ENCODE peak calls at places on chromosome 19, in eight cellular contexts. D, V, N, B, R, W, H and F are unnamed samples.

GRCh38 chr19:11410682-11411081 is 8.4 kb downstream of the RGL3 start:
- DNase-seq in N (no peak), B (no peak), H (no peak), W (no peak), R (no peak), D (peak; percentile 33), V (no peak), F (no peak)

GRCh38 chr19:29367701-29368306 is 154.9 kb upstream of the UQCRFS1 start:
- DNase-seq in W (no peak), R (no peak), D (no peak), H (no peak), V (no peak), N (peak; percentile 53), B (no peak), F (peak; percentile 31)

GRCh38 chr19:55146648-55147218 is 2.3 kb downstream of the TNNT1 start:
- DNase-seq in R (no peak), W (peak; percentile 87), H (no peak), D (peak; percentile 24), V (no peak), B (no peak), N (no peak), F (no peak)

GRCh38 chr19:32692727-32693061 is 1.1 kb downstream of the NUDT19 start:
- DNase-seq in W (no peak), V (no peak), B (no peak), N (no peak), R (no peak), H (no peak), D (peak; percentile 41), F (no peak)

GRCh38 chr19:17751912-17752273 is 616 bp downstream of the FCHO1 start:
- DNase-seq in D (peak; percentile 65), H (no peak), B (no peak), V (no peak), N (no peak), R (no peak), W (no peak), F (no peak)

GRCh38 chr19:17687857-17688784 is at the start of gene UNC13A:
- DNase-seq in W (peak; percentile 83), H (no peak), B (peak; percentile 69), V (no peak), R (peak; percentile 14), N (peak; percentile 90), D (peak; percentile 65), F (peak; percentile 82)

GRCh38 chr19:42311612-42312160 is 1.4 kb upstream of the TMEM145 start:
- DNase-seq in W (peak; percentile 48), N (no peak), B (no peak), R (no peak), D (no peak), H (no peak), V (no peak), F (no peak)

GRCh38 chr19:52941941-52942370 is 18.7 kb upstream of the ZNF888 start:
- DNase-seq in N (no peak), R (no peak), W (peak; percentile 55), H (peak; percentile 72), B (peak; percentile 71), V (peak; percentile 38), D (peak; percentile 61), F (no peak)

GRCh38 chr19:1070576-1070930 is 3.6 kb downstream of the ARHGAP45 start:
- DNase-seq in V (no peak), N (no peak), B (no peak), W (no peak), H (no peak), R (no peak), D (no peak), F (no peak)

GRCh38 chr19:39919976-39920375 is 14.5 kb downstream of the FCGBP start:
- DNase-seq in B (peak; percentile 28), D (no peak), N (peak; percentile 21), V (no peak), W (no peak), H (no peak), R (no peak), F (no peak)

GRCh38 chr19:33373701-33374405 is at the start of gene CEBPG:
- DNase-seq in W (peak; percentile 60), V (no peak), N (peak; percentile 92), H (no peak), B (peak; percentile 87), D (peak; percentile 57), R (peak; percentile 37), F (peak; percentile 79)

GRCh38 chr19:1285737-1286360 is at the start of gene EFNA2:
- DNase-seq in W (no peak), N (no peak), R (no peak), H (no peak), D (no peak), V (no peak), B (no peak), F (no peak)

GRCh38 chr19:21604351-21604926 is 99.0 kb downstream of the ZNF429 start:
- DNase-seq in V (no peak), R (no peak), D (peak; percentile 45), N (no peak), B (no peak), W (no peak), H (no peak), F (no peak)

GRCh38 chr19:35879770-35880317 is 11.5 kb downstream of the APLP1 start:
- DNase-seq in R (peak; percentile 59), N (peak; percentile 94), V (peak; percentile 85), D (peak; percentile 82), B (peak; percentile 95), H (peak; percentile 89), W (peak; percentile 88), F (peak; percentile 91)

GRCh38 chr19:17576758-17577532 is 21.5 kb downstream of the COLGALT1 start:
- DNase-seq in W (peak; percentile 47), H (no peak), V (no peak), D (peak; percentile 54), R (no peak), B (peak; percentile 85), N (no peak), F (peak; percentile 78)

GRCh38 chr19:58228584-58229254 is at the start of gene ZNF544:
- DNase-seq in R (peak; percentile 33), N (peak; percentile 89), D (peak; percentile 81), B (peak; percentile 90), H (peak; percentile 72), W (peak; percentile 88), V (peak; percentile 35), F (peak; percentile 84)

GRCh38 chr19:1275260-1275975 is at the start of gene FAM174C:
- DNase-seq in H (peak; percentile 96), V (peak; percentile 93), R (peak; percentile 94), D (peak; percentile 95), W (peak; percentile 97), B (peak; percentile 98), N (peak; percentile 97), F (peak; percentile 94)

GRCh38 chr19:8022275-8022674 is 16.8 kb upstream of the ELAVL1 start:
- DNase-seq in D (no peak), R (no peak), V (no peak), B (peak; percentile 81), W (no peak), H (no peak), N (no peak), F (no peak)

GRCh38 chr19:11480927-11481776 is at the start of gene ELAVL3:
- DNase-seq in H (no peak), N (no peak), D (no peak), B (no peak), R (no peak), V (no peak), W (peak; percentile 37), F (no peak)

GRCh38 chr19:1336079-1336684 is 47.5 kb upstream of the NDUFS7 start:
- DNase-seq in W (no peak), H (no peak), N (no peak), R (no peak), V (no peak), D (no peak), B (no peak), F (no peak)

GRCh38 chr19:41774515-41774980 is 19.2 kb downstream of the CEACAM6 start:
- DNase-seq in W (no peak), H (no peak), B (no peak), D (no peak), N (no peak), R (peak; percentile 24), V (no peak), F (no peak)

DNA sequence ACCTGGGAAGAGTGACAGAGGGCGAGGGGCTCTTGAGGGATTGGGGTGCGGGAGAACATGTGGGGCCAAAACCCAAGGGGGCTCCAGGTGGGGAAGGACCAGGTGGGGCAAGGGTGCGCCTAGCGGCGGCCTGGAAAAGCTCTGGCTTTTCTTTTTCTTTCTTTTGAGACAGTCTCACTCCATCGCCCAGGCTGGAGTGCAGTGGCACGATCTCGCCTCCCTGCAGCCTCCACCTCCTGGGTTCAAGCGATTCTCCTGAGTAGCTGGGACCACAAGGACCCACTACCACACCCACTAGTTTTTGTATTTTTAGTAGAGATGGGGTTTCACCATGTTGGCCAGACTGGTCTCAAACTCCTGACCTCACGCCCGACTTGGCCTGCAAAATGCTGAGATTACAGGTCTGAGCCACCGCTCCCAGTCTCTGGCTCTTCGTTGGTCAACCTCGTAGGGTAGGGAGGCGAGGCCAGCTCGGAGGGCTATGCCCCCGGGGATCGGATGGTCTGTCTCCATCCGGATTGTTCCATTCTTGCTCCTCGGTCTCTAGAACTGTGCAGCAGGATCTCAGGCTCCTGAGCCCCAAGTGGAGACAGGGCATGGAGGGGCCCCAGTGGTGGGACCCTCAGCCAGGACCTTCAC is 3.7 kb downstream of the GADD45B start:
- DNase-seq in W (no peak), R (no peak), B (no peak), D (no peak), N (no peak), H (no peak), V (no peak), F (no peak)
- TF ChIP-seq CTCF in W (no peak), R (no peak), B (peak; percentile 19), D (no peak), N (peak; percentile 23), H (no peak), V (no peak), F (peak; percentile 55)

GRCh38 chr19:13228561-13228960 is 78.3 kb downstream of the IER2 start:
- DNase-seq in B (no peak), D (peak; percentile 57), V (no peak), H (no peak), W (no peak), R (no peak), N (no peak), F (no peak)
- TF ChIP-seq CTCF in B (no peak), D (peak; percentile 40), V (no peak), H (no peak), W (no peak), R (no peak), N (no peak), F (no peak)

DNA sequence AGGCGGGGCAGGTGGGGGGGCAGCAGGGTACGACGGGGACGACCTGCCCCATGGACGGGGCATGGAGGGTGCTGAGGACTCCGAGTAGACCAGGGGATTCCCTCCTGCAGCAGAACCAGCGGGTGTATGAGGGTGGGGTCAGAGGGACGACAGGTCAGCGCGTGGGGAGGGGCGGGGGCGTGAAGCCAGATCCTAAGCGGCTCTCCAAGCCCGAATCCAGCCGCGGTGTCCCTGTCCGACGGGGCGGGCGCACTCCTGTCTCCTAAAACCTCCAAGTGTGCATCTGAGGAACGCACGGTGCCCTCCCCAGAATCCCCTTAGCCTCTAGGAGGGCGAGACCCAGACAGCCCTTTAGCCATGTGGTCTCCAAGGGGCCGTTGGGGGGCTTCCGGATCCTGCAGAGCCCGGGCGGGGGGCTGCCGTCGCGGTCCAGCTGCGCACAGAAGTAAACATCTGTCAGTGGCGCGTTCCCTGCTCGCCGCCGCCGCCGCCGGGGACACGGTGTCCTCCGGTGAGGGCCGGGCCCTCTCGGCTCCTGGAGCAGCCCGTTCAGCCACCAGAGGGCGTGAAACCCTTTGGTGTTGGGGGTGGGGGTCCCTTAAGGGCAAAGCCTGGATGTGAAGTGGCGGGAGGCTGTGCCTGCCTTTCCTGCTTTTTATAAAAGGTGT is 732 bp downstream of the NRTN start:
- DNase-seq in V (no peak), B (peak; percentile 90), N (no peak), R (peak; percentile 46), H (no peak), W (peak; percentile 93), D (peak; percentile 71), F (no peak)
- TF ChIP-seq CTCF in V (no peak), B (peak; percentile 62), N (peak; percentile 75), R (peak; percentile 65), H (peak; percentile 55), W (peak; percentile 84), D (peak; percentile 55), F (peak; percentile 88)

GRCh38 chr19:45764487-45764886 is 4.6 kb downstream of the SIX5 start:
- DNase-seq in V (no peak), N (no peak), D (no peak), W (no peak), R (no peak), H (no peak), B (no peak), F (no peak)
- TF ChIP-seq CTCF in V (no peak), N (no peak), D (no peak), W (no peak), R (no peak), H (no peak), B (no peak), F (peak; percentile 51)